ENCODE peak calls at places on chromosomes 4 and X, in four cellular contexts. D, A, K and L are unnamed samples.

GRCh38 chr4:26308573-26308972 is 12.2 kb upstream of the RBPJ start:
- DNase-seq in D (no peak), A (no peak), K (no peak), L (no peak)

GRCh38 chrX:18887177-18887820 is 96.6 kb downstream of the PHKA2 start:
- DNase-seq in D (peak; percentile 43), A (no peak), K (peak; percentile 10), L (no peak)

GRCh38 chr4:22874334-22874912 is 181.7 kb downstream of the GBA3 start:
- DNase-seq in D (no peak), A (no peak), K (no peak), L (no peak)

GRCh38 chr4:55030606-55031005 is 94.8 kb downstream of the KDR start:
- DNase-seq in D (no peak), A (no peak), K (no peak), L (no peak)

GRCh38 chr4:155403886-155404285 is 27.1 kb upstream of the MAP9 start:
- DNase-seq in D (no peak), A (peak; percentile 69), K (peak; percentile 63), L (no peak)

GRCh38 chr4:158121203-158121586 is 51.6 kb downstream of the GASK1B start:
- DNase-seq in D (peak; percentile 59), A (peak; percentile 94), K (peak; percentile 99), L (no peak)

GRCh38 chr4:24105183-24106039 is 215.6 kb upstream of the PPARGC1A start:
- DNase-seq in D (peak; percentile 35), A (peak; percentile 97), K (peak; percentile 94), L (no peak)

GRCh38 chrX:129663171-129663570 is 8.4 kb upstream of the APLN start:
- DNase-seq in D (no peak), A (no peak), K (peak; percentile 84), L (no peak)

GRCh38 chr4:38075370-38076152 is 115.4 kb downstream of the PTTG2 start:
- DNase-seq in D (peak; percentile 70), A (peak; percentile 78), K (no peak), L (peak; percentile 75)

GRCh38 chr4:95910749-95911148 is 70.9 kb downstream of the PDHA2 start:
- DNase-seq in D (no peak), A (no peak), K (no peak), L (no peak)
- TF ChIP-seq CTCF in D (no peak), A (no peak), K (no peak), L (no peak)

DNA sequence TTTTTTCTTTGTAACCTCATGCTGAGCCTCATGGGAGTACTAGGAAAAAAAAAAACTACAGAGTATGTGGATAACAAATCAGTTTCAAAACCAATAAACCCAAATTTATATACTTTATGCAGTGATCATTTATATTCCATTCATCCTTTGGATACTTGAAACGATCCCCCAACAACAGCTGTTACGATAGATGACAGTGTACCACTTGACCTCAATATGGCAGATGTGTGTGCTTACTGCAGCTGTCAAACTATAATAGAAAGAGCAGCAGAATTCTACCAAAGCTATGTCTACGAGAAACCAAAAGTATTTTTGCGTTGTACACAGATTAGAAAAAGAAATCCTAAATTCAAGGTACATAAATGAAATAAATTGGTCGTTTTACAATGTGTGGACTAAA is 337.8 kb downstream of the PDGFC start:
- DNase-seq in D (no peak), A (no peak), K (no peak), L (no peak)
- TF ChIP-seq CTCF in D (no peak), A (no peak), K (no peak), L (no peak)

DNA sequence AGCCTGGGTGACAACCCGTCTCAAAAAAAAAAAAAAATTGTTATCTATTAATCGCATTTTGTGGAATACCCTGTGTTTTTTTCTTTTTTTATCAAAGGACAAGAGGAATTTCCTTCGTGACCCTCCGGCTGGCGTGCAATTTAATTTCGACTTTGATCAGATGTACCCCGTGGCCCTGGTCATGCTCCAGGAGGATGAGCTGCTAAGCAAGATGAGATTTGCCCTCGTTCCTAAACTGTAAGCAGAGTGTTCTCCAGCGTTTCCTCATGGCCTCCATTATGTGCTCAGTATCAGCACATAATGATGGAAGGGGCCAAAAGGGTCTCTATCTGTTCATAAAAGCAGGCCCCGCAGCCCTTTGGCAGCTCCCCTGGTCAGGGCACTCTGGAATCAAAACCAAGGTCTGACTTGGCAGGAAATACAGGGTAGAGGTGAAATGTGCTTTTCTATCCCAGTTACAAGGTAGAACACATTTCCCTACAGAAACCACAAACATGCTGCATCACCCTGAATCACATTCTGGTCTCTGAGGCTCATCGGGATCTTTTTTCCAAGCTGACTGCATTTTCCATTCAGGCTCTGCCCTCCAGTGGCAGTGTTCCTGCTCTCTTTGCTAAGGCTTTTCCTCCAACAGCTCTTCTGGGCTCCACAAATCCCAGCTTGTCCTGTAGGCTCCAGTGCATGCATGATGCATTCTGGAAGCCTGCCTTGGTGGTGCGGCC is 24.4 kb downstream of the SYAP1 start:
- DNase-seq in D (no peak), A (peak; percentile 77), K (peak; percentile 47), L (no peak)
- TF ChIP-seq CTCF in D (no peak), A (peak; percentile 46), K (peak; percentile 24), L (no peak)

GRCh38 chrX:73850124-73851013 is 287.4 kb downstream of the CHIC1 start:
- DNase-seq in D (no peak), A (peak; percentile 32), K (peak; percentile 26), L (no peak)

GRCh38 chrX:73859622-73860021 is 296.6 kb downstream of the CHIC1 start:
- DNase-seq in D (no peak), A (no peak), K (no peak), L (no peak)

GRCh38 chrX:73851014-73852009 is 288.3 kb downstream of the CHIC1 start:
- DNase-seq in D (no peak), A (no peak), K (no peak), L (no peak)

GRCh38 chrX:73852022-73852421 is 289.0 kb downstream of the CHIC1 start:
- DNase-seq in D (no peak), A (no peak), K (no peak), L (no peak)

DNA sequence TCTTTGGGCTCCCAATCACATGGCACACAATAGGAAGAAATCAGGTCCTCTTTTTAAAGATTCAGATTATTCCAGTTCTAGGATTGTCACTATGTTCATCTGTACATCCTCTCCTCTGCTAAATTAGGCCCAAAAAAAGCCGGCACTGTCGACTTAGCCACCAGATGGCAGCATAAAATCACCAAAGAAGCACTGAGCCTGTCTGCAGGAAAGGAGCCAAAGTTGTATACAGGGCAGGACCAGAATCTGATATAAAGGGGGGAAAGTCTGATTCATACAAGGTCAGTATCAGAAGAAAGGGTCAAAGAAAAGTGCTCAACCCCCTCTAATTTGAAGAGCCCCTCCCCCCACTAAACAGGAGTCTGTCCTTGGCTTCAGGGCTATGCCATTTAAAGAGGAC is 292.5 kb downstream of the CHIC1 start:
- DNase-seq in D (peak; percentile 32), A (peak; percentile 75), K (peak; percentile 73), L (no peak)
- TF ChIP-seq CTCF in D (no peak), A (peak; percentile 56), K (peak; percentile 61), L (peak; percentile 47)